ENCODE peak calls at places on chromosomes 3 and 15, in six cellular contexts. O is HCT116, X is K562, Y is H1, K is HepG2, R is GM12878. E is an unnamed sample.
A peak's percentile ranks its signal among the peaks of the same experiment; 100 is the strongest.

GRCh38 chr15:99016680-99017321 is 9.2 kb upstream of the PGPEP1L start:
- DNase-seq in O (no peak), X (no peak), Y (peak; percentile 41), K (no peak), R (no peak), E (peak; percentile 42)

GRCh38 chr3:43691120-43692002 is 623 bp downstream of the ABHD5 start:
- DNase-seq in O (peak; percentile 68), X (peak; percentile 77), Y (peak; percentile 83), K (peak; percentile 30), R (no peak), E (peak; percentile 73)

GRCh38 chr15:29968099-29968892 is 114.5 kb upstream of the GOLGA8J start:
- DNase-seq in O (no peak), X (no peak), Y (peak; percentile 71), K (no peak), R (no peak), E (peak; percentile 85)

GRCh38 chr3:165820685-165821123 is 16.5 kb downstream of the BCHE start:
- DNase-seq in O (no peak), X (no peak), Y (no peak), K (no peak), R (no peak), E (no peak)

GRCh38 chr3:155917781-155918180 is 47.3 kb downstream of the GMPS start:
- DNase-seq in O (no peak), X (no peak), Y (no peak), K (no peak), R (no peak), E (no peak)

GRCh38 chr15:87401986-87402385 is 854.6 kb downstream of the NTRK3 start:
- DNase-seq in O (no peak), X (no peak), Y (no peak), K (no peak), R (no peak), E (no peak)

GRCh38 chr3:58306662-58307286 is 454 bp downstream of the HTD2 start:
- DNase-seq in O (no peak), X (peak; percentile 28), Y (peak; percentile 55), K (peak; percentile 55), R (no peak), E (peak; percentile 52)

GRCh38 chr3:63960048-63960711 is 48.0 kb upstream of the SCAANT1 start:
- DNase-seq in O (peak; percentile 4), X (peak; percentile 15), Y (no peak), K (no peak), R (no peak), E (no peak)

GRCh38 chr3:184693011-184693975 is 18.6 kb downstream of the MAGEF1 start:
- DNase-seq in O (no peak), X (no peak), Y (no peak), K (no peak), R (no peak), E (peak; percentile 85)

GRCh38 chr3:142785996-142786395 is 62.2 kb downstream of the TRPC1 start:
- DNase-seq in O (no peak), X (no peak), Y (no peak), K (no peak), R (no peak), E (no peak)

GRCh38 chr15:83174891-83175290 is 32.7 kb downstream of the HDGFL3 start:
- DNase-seq in O (no peak), X (no peak), Y (no peak), K (no peak), R (no peak), E (no peak)

GRCh38 chr15:79458491-79458890 is 26.4 kb downstream of the MINAR1 start:
- DNase-seq in O (no peak), X (no peak), Y (no peak), K (no peak), R (no peak), E (no peak)

GRCh38 chr15:34133511-34133910 is 31.6 kb downstream of the PGBD4 start:
- DNase-seq in O (no peak), X (no peak), Y (no peak), K (peak; percentile 19), R (no peak), E (no peak)

GRCh38 chr15:51649659-51650521 is 27.3 kb upstream of the DMXL2 start:
- DNase-seq in O (peak; percentile 71), X (peak; percentile 54), Y (no peak), K (peak; percentile 68), R (peak; percentile 63), E (peak; percentile 71)

GRCh38 chr15:69093127-69093526 is 67.3 kb upstream of the GLCE start:
- DNase-seq in O (no peak), X (peak; percentile 45), Y (no peak), K (no peak), R (no peak), E (no peak)

GRCh38 chr3:152197451-152197850 is 71.3 kb upstream of the MBNL1 start:
- DNase-seq in O (no peak), X (no peak), Y (no peak), K (no peak), R (no peak), E (no peak)

GRCh38 chr3:186824430-186825139 is 17.9 kb upstream of the ADIPOQ start:
- DNase-seq in O (no peak), X (no peak), Y (peak; percentile 50), K (no peak), R (no peak), E (no peak)

GRCh38 chr15:61197187-61197586 is 31.9 kb downstream of the RORA start:
- DNase-seq in O (no peak), X (no peak), Y (no peak), K (no peak), R (no peak), E (no peak)

GRCh38 chr3:128945878-128946175 is 48.0 kb downstream of the CFAP92 start:
- DNase-seq in O (no peak), X (no peak), Y (peak; percentile 23), K (no peak), R (no peak), E (no peak)

GRCh38 chr3:194272221-194272620 is 78.9 kb downstream of the CPN2 start:
- DNase-seq in O (no peak), X (no peak), Y (no peak), K (no peak), R (no peak), E (no peak)

GRCh38 chr15:33132722-33133345 is 61.7 kb downstream of the FMN1 start:
- DNase-seq in O (peak; percentile 59), X (peak; percentile 33), Y (no peak), K (peak; percentile 31), R (no peak), E (peak; percentile 50)

GRCh38 chr15:45307230-45307924 is 55.3 kb downstream of the SLC28A2 start:
- DNase-seq in O (peak; percentile 32), X (no peak), Y (no peak), K (peak; percentile 53), R (peak; percentile 31), E (peak; percentile 42)

DNA sequence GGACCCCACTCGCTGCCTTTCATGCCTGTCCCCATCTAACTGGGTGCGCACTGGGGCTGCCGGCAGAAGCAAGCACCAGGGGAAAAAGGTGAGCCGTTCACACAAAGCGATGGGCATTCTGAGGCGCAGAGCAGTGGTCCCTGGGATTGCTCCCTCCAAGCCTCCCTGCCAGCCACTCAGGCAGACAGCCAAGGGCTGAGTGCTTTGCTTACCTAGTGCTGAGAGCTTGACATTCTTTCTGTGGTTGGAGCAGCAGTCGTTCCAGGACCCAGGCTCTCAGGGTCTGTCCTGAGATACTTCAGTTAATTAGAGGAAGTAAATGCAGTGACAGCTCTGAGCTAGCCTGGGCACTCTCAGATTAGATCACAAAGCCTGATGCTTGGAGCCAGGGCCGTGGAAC is 5.7 kb downstream of the ESYT3 start:
- DNase-seq in O (no peak), X (no peak), Y (no peak), K (no peak), R (no peak), E (peak; percentile 29)
- TF ChIP-seq RAD21 in O (no peak), X (no peak), Y (no peak), K (no peak), R (no peak), E (no peak)

GRCh38 chr3:138948371-138949001 is 1.5 kb downstream of the FOXL2NB start:
- DNase-seq in O (no peak), X (no peak), Y (no peak), K (no peak), R (no peak), E (no peak)

GRCh38 chr3:138950006-138950644 is 3.1 kb downstream of the FOXL2NB start:
- DNase-seq in O (no peak), X (no peak), Y (peak; percentile 73), K (no peak), R (no peak), E (peak; percentile 73)

GRCh38 chr3:138949445-138950005 is 2.5 kb downstream of the FOXL2NB start:
- DNase-seq in O (no peak), X (no peak), Y (peak; percentile 67), K (no peak), R (no peak), E (peak; percentile 45)

GRCh38 chr3:138947303-138948121 is 495 bp downstream of the FOXL2NB start:
- DNase-seq in O (no peak), X (peak; percentile 67), Y (peak; percentile 82), K (no peak), R (no peak), E (no peak)

GRCh38 chr3:138949002-138949418 is 2.0 kb downstream of the FOXL2NB start:
- DNase-seq in O (no peak), X (no peak), Y (peak; percentile 67), K (no peak), R (no peak), E (no peak)
- TF ChIP-seq SIN3A in O (no peak), X (no peak), Y (peak; percentile 6), K (no peak), R (no peak), E (no peak)

GRCh38 chr3:45178131-45179023 is 32.2 kb upstream of the CDCP1 start:
- DNase-seq in O (no peak), X (no peak), Y (no peak), K (no peak), R (no peak), E (no peak)
- TF ChIP-seq RAD21 in O (no peak), X (no peak), Y (no peak), K (no peak), R (no peak), E (no peak)

GRCh38 chr3:5226783-5227182 is 39.3 kb downstream of the EDEM1 start:
- DNase-seq in O (peak; percentile 3), X (no peak), Y (no peak), K (peak; percentile 5), R (no peak), E (peak; percentile 38)
- TF ChIP-seq SIN3A in O (no peak), X (no peak), Y (no peak), K (no peak), R (no peak), E (no peak)

DNA sequence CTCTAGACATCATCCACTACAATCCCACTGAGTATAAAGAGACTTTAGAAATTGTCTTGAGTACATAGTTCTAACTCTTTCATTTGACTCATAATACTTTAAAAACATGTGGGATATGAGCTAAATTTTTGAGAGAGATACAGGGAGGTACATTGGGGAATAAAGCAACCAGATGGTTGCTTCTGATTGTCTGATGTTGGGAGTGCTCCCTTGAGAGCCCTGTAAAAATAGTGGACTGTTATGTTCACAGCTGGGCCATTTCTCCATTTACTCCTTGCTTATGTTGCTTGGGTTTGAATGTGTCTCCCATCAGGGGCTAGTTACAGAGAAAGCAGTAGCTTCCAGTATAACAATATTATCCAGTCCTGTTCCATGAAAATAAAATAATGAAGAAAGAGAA is 175.9 kb downstream of the ALCAM start:
- DNase-seq in O (no peak), X (no peak), Y (no peak), K (no peak), R (no peak), E (no peak)
- TF ChIP-seq RAD21 in O (no peak), X (no peak), Y (no peak), K (no peak), R (no peak), E (no peak)

E was measured in SK-N-SH.